ENCODE peak calls at places on chromosomes 11 and 22, in ten cellular contexts. W is transverse colon, H is GM06990, P is AG04450, D is brain microvascular endothelial cell, N is cardiac muscle cell, A is GM12878, Z is upper lobe of right lung, G is heart right ventricle, T is OCI-LY7. X is an unnamed sample.

GRCh38 chr11:2428322-2428795 is 16.0 kb downstream of the TRPM5 start:
- DNase-seq in W (peak), H (no peak), P (no peak), D (peak), N (peak), A (no peak), Z (peak), G (peak), T (peak), X (peak)

GRCh38 chr11:44702897-44703296 is 23.9 kb upstream of the TSPAN18 start:
- DNase-seq in W (no peak), H (no peak), P (no peak), D (no peak), N (peak), A (no peak), Z (no peak), G (no peak), T (no peak), X (no peak)

GRCh38 chr11:67648796-67649613 is 1.5 kb downstream of the ACY3 start:
- DNase-seq in W (no peak), H (peak), P (no peak), D (no peak), N (no peak), A (peak), Z (no peak), G (no peak), T (peak), X (peak)

GRCh38 chr11:84969103-84969502 is 658.0 kb downstream of the DLG2 start:
- DNase-seq in W (no peak), H (no peak), P (no peak), D (peak), N (peak), A (no peak), Z (no peak), G (no peak), T (no peak), X (no peak)

GRCh38 chr22:19764050-19764593 is 3.5 kb downstream of the TBX1 start:
- DNase-seq in W (no peak), H (no peak), P (no peak), D (no peak), N (no peak), A (no peak), Z (no peak), G (no peak), T (no peak), X (no peak)

GRCh38 chr11:47861762-47862161 is 13.6 kb upstream of the NUP160 start:
- DNase-seq in W (no peak), H (no peak), P (no peak), D (peak), N (peak), A (no peak), Z (no peak), G (no peak), T (no peak), X (no peak)

GRCh38 chr11:65976216-65977176 is 15.0 kb downstream of the SART1 start:
- DNase-seq in W (no peak), H (no peak), P (no peak), D (no peak), N (no peak), A (no peak), Z (no peak), G (no peak), T (no peak), X (no peak)

GRCh38 chr22:21446128-21446826 is 20.9 kb upstream of the TMEM191C start:
- DNase-seq in W (no peak), H (no peak), P (no peak), D (no peak), N (no peak), A (no peak), Z (peak), G (no peak), T (no peak), X (no peak)

GRCh38 chr22:31346733-31347250 is 646 bp upstream of the PATZ1 start:
- DNase-seq in W (peak), H (peak), P (no peak), D (no peak), N (peak), A (no peak), Z (peak), G (peak), T (no peak), X (peak)

GRCh38 chr11:86698634-86699033 is 26.2 kb upstream of the ME3 start:
- DNase-seq in W (no peak), H (no peak), P (no peak), D (no peak), N (no peak), A (no peak), Z (no peak), G (no peak), T (no peak), X (no peak)

GRCh38 chr11:61125310-61125684 is 23.0 kb downstream of the CD5 start:
- DNase-seq in W (no peak), H (no peak), P (no peak), D (no peak), N (no peak), A (no peak), Z (no peak), G (no peak), T (no peak), X (no peak)

GRCh38 chr11:61362542-61362875 is 335 bp downstream of the TMEM138 start:
- DNase-seq in W (no peak), H (no peak), P (no peak), D (peak), N (peak), A (no peak), Z (no peak), G (no peak), T (peak), X (peak)

GRCh38 chr11:66345316-66345649 is 379 bp upstream of the BRMS1 start:
- DNase-seq in W (no peak), H (no peak), P (no peak), D (no peak), N (no peak), A (no peak), Z (no peak), G (no peak), T (no peak), X (no peak)

GRCh38 chr11:76601272-76601671 is 69.3 kb downstream of the LRRC32 start:
- DNase-seq in W (no peak), H (no peak), P (no peak), D (no peak), N (no peak), A (no peak), Z (no peak), G (no peak), T (no peak), X (no peak)

GRCh38 chr11:39037611-39038010 is 2421.8 kb downstream of the LRRC4C start:
- DNase-seq in W (no peak), H (no peak), P (no peak), D (no peak), N (no peak), A (no peak), Z (no peak), G (no peak), T (no peak), X (no peak)

GRCh38 chr11:27972432-27973170 is 135.4 kb downstream of the KIF18A start:
- DNase-seq in W (no peak), H (no peak), P (no peak), D (no peak), N (peak), A (no peak), Z (no peak), G (no peak), T (no peak), X (no peak)

GRCh38 chr22:17891427-17892167 is 117.3 kb upstream of the BID start:
- DNase-seq in W (peak), H (no peak), P (no peak), D (no peak), N (no peak), A (no peak), Z (no peak), G (peak), T (no peak), X (peak)

GRCh38 chr11:96149743-96150555 is 193.0 kb downstream of the MAML2 start:
- DNase-seq in W (no peak), H (no peak), P (peak), D (peak), N (peak), A (no peak), Z (no peak), G (no peak), T (no peak), X (no peak)

GRCh38 chr11:64340671-64341335 is 799 bp downstream of the CCDC88B start:
- DNase-seq in W (peak), H (peak), P (no peak), D (no peak), N (no peak), A (no peak), Z (peak), G (peak), T (peak), X (peak)

GRCh38 chr11:5596611-5597201 is at the start of gene TRIM6:
- DNase-seq in W (peak), H (peak), P (no peak), D (peak), N (peak), A (no peak), Z (peak), G (peak), T (no peak), X (peak)

GRCh38 chr11:6862961-6863360 is at the start of gene OR10A2:
- DNase-seq in W (no peak), H (no peak), P (no peak), D (no peak), N (no peak), A (no peak), Z (no peak), G (no peak), T (no peak), X (no peak)

GRCh38 chr11:68962527-68963250 is 18.1 kb downstream of the MRGPRD start:
- DNase-seq in W (peak), H (no peak), P (no peak), D (no peak), N (no peak), A (no peak), Z (peak), G (no peak), T (no peak), X (peak)

GRCh38 chr11:125481531-125481930 is 14.5 kb downstream of the FEZ1 start:
- DNase-seq in W (no peak), H (no peak), P (no peak), D (no peak), N (no peak), A (no peak), Z (no peak), G (no peak), T (no peak), X (no peak)

GRCh38 chr11:113875414-113876073 is at the start of gene USP28:
- DNase-seq in W (peak), H (peak), P (peak), D (peak), N (peak), A (peak), Z (peak), G (peak), T (peak), X (peak)

GRCh38 chr11:44326615-44327475 is 16.9 kb upstream of the ALX4 start:
- DNase-seq in W (no peak), H (no peak), P (no peak), D (no peak), N (peak), A (no peak), Z (peak), G (no peak), T (no peak), X (no peak)

DNA sequence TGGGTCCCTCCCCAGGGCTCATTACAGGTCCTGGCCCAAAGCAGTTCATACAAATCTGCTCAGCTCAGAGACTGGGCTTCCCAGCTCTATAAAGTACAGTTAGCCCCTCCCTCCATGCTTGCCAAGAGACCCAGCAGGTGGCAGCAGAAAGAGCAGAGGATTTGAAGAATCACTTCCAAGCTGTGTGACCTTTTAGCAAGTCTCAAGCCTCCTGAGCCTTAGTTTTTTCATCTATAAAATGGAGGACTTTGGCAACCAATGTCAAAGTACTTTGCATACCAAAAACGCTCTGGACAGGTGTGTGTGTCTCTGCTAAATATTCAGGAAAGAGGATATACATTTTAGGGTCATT is 26.6 kb downstream of the RELT start:
- DNase-seq in W (no peak), H (no peak), P (no peak), D (no peak), N (no peak), A (no peak), Z (no peak), G (no peak), T (peak), X (peak)
- TF ChIP-seq CTCF in W (no peak), H (peak), P (peak), D (peak), N (peak), A (peak), Z (no peak), G (peak), T (peak), X (peak)

GRCh38 chr11:121450424-121450823 is 1.7 kb upstream of the SORL1 start:
- DNase-seq in W (no peak), H (no peak), P (no peak), D (no peak), N (no peak), A (no peak), Z (no peak), G (no peak), T (no peak), X (no peak)

GRCh38 chr11:121446752-121447156 is 5.4 kb upstream of the SORL1 start:
- DNase-seq in W (no peak), H (no peak), P (peak), D (no peak), N (peak), A (no peak), Z (no peak), G (no peak), T (peak), X (peak)

GRCh38 chr11:121449626-121450025 is 2.5 kb upstream of the SORL1 start:
- DNase-seq in W (no peak), H (no peak), P (no peak), D (no peak), N (no peak), A (no peak), Z (no peak), G (no peak), T (no peak), X (no peak)

GRCh38 chr11:121449123-121449522 is 3.0 kb upstream of the SORL1 start:
- DNase-seq in W (no peak), H (no peak), P (no peak), D (no peak), N (no peak), A (no peak), Z (no peak), G (no peak), T (peak), X (peak)

GRCh38 chr11:121448431-121448941 is 3.6 kb upstream of the SORL1 start:
- DNase-seq in W (no peak), H (peak), P (no peak), D (no peak), N (no peak), A (no peak), Z (no peak), G (no peak), T (peak), X (peak)
- H3K4me3 ChIP-seq in W (no peak), H (no peak), P (no peak), D (no peak), N (no peak), A (no peak), Z (no peak), G (no peak), T (peak), X (no peak)

GRCh38 chr11:70860855-70861254 is 391.5 kb downstream of the SHANK2 start:
- DNase-seq in W (no peak), H (no peak), P (no peak), D (no peak), N (no peak), A (no peak), Z (no peak), G (no peak), T (no peak), X (no peak)
- TF ChIP-seq CTCF in W (no peak), H (no peak), P (no peak), D (no peak), N (no peak), A (no peak), Z (no peak), G (no peak), T (no peak), X (no peak)

GRCh38 chr11:46361283-46362145 is 14.3 kb downstream of the DGKZ start:
- DNase-seq in W (peak), H (peak), P (no peak), D (peak), N (peak), A (peak), Z (peak), G (peak), T (peak), X (peak)
- H3K4me3 ChIP-seq in W (peak), H (peak), P (peak), D (peak), N (no peak), A (peak), Z (peak), G (peak), T (peak), X (peak)

X was measured in GM12865.